ENCODE peak calls at places on chromosomes 6 and 20, in four cellular contexts. C, V, E and J are unnamed samples.

GRCh38 chr6:100862063-100862462 is 19.1 kb downstream of the ASCC3 start:
- DNase-seq in C (no peak), V (no peak), E (no peak), J (no peak)

GRCh38 chr6:16355699-16356481 is 117.5 kb downstream of the GMPR start:
- DNase-seq in C (peak; percentile 87), V (no peak), E (no peak), J (no peak)

GRCh38 chr6:105994522-105995402 is 91.4 kb upstream of the PRDM1 start:
- DNase-seq in C (peak; percentile 87), V (no peak), E (peak; percentile 32), J (no peak)

GRCh38 chr20:24411452-24412216 is 57.8 kb upstream of the SYNDIG1 start:
- DNase-seq in C (no peak), V (no peak), E (no peak), J (no peak)

GRCh38 chr20:43761396-43762340 is 34.9 kb upstream of the GTSF1L start:
- DNase-seq in C (peak; percentile 90), V (no peak), E (no peak), J (no peak)

GRCh38 chr6:151620179-151620578 is 126.4 kb downstream of the CCDC170 start:
- DNase-seq in C (no peak), V (no peak), E (no peak), J (no peak)

GRCh38 chr20:62227977-62228958 is 8.2 kb upstream of the HRH3 start:
- DNase-seq in C (no peak), V (no peak), E (no peak), J (no peak)

GRCh38 chr6:169664227-169664626 is 37.6 kb downstream of the WDR27 start:
- DNase-seq in C (no peak), V (no peak), E (no peak), J (no peak)